ENCODE peak calls at places on chromosomes 3 and 15, in ten cellular contexts. N is CD8-positive, alpha-beta T cell; O is prostate gland; V is GM23248; X is small intestine; F is K562; L is OCI-LY7; U is astrocyte of the spinal cord; W is iPS DF 6.9; C is skeletal muscle cell. Z is an unnamed sample.

GRCh38 chr15:37014137-37014536 is 86.2 kb downstream of the MEIS2 start:
- DNase-seq in N (no peak), O (no peak), V (peak), X (no peak), F (no peak), L (no peak), U (no peak), W (no peak), C (no peak), Z (no peak)

GRCh38 chr15:40763801-40764765 is at the start of gene GCHFR:
- DNase-seq in N (peak), O (peak), V (peak), X (peak), F (peak), L (peak), U (peak), W (no peak), C (no peak), Z (no peak)

GRCh38 chr3:79378064-79378463 is 389.7 kb downstream of the ROBO1 start:
- DNase-seq in N (no peak), O (peak), V (no peak), X (no peak), F (no peak), L (no peak), U (no peak), W (no peak), C (no peak), Z (no peak)

GRCh38 chr3:128366136-128366535 is 100.6 kb downstream of the DNAJB8 start:
- DNase-seq in N (no peak), O (no peak), V (peak), X (no peak), F (no peak), L (no peak), U (no peak), W (no peak), C (no peak), Z (no peak)

GRCh38 chr3:185825379-185825638 is 467 bp upstream of the IGF2BP2 start:
- DNase-seq in N (no peak), O (no peak), V (no peak), X (no peak), F (peak), L (no peak), U (no peak), W (no peak), C (no peak), Z (no peak)

GRCh38 chr3:98573231-98573728 is 20.1 kb downstream of the CPOX start:
- DNase-seq in N (no peak), O (no peak), V (peak), X (peak), F (no peak), L (peak), U (peak), W (no peak), C (no peak), Z (no peak)

GRCh38 chr3:17535173-17535730 is 207.2 kb downstream of the TBC1D5 start:
- DNase-seq in N (no peak), O (no peak), V (peak), X (no peak), F (no peak), L (no peak), U (no peak), W (no peak), C (no peak), Z (no peak)

GRCh38 chr3:124007186-124007585 is 15.3 kb upstream of the ROPN1 start:
- DNase-seq in N (no peak), O (no peak), V (peak), X (no peak), F (no peak), L (no peak), U (no peak), W (no peak), C (no peak), Z (no peak)

GRCh38 chr3:12810013-12810780 is 13.7 kb downstream of the CAND2 start:
- DNase-seq in N (peak), O (peak), V (peak), X (peak), F (peak), L (peak), U (peak), W (peak), C (peak), Z (peak)

GRCh38 chr3:17686613-17687012 is 55.8 kb downstream of the TBC1D5 start:
- DNase-seq in N (no peak), O (no peak), V (peak), X (no peak), F (no peak), L (peak), U (no peak), W (no peak), C (no peak), Z (peak)

GRCh38 chr3:171788546-171789351 is 21.5 kb downstream of the PLD1 start:
- DNase-seq in N (no peak), O (no peak), V (peak), X (no peak), F (no peak), L (no peak), U (peak), W (no peak), C (peak), Z (no peak)

GRCh38 chr15:52153900-52154895 is 37.0 kb downstream of the GNB5 start:
- DNase-seq in N (no peak), O (no peak), V (no peak), X (no peak), F (no peak), L (no peak), U (no peak), W (no peak), C (no peak), Z (no peak)

GRCh38 chr3:58167431-58168351 is 43.1 kb downstream of the DNASE1L3 start:
- DNase-seq in N (peak), O (peak), V (peak), X (peak), F (peak), L (peak), U (peak), W (no peak), C (no peak), Z (peak)

GRCh38 chr3:134765468-134765867 is 29.6 kb upstream of the EPHB1 start:
- DNase-seq in N (no peak), O (no peak), V (no peak), X (no peak), F (no peak), L (no peak), U (no peak), W (no peak), C (no peak), Z (no peak)

GRCh38 chr3:123202451-123202850 is 708 bp downstream of the SEC22A start:
- DNase-seq in N (no peak), O (no peak), V (peak), X (peak), F (no peak), L (peak), U (peak), W (no peak), C (no peak), Z (peak)

GRCh38 chr3:145015243-145015642 is 1043.6 kb downstream of the DIPK2A start:
- DNase-seq in N (no peak), O (no peak), V (peak), X (no peak), F (no peak), L (no peak), U (peak), W (no peak), C (peak), Z (no peak)

GRCh38 chr3:149588909-149589308 is 68.9 kb downstream of the WWTR1 start:
- DNase-seq in N (no peak), O (no peak), V (no peak), X (no peak), F (no peak), L (no peak), U (no peak), W (no peak), C (no peak), Z (no peak)

GRCh38 chr3:48240711-48241491 is at the start of gene ZNF589:
- DNase-seq in N (peak), O (peak), V (peak), X (peak), F (peak), L (peak), U (peak), W (peak), C (peak), Z (peak)

GRCh38 chr3:27666708-27667107 is 55.4 kb downstream of the EOMES start:
- DNase-seq in N (no peak), O (no peak), V (peak), X (no peak), F (no peak), L (peak), U (peak), W (no peak), C (peak), Z (peak)

GRCh38 chr3:16132926-16133325 is 41.6 kb upstream of the GALNT15 start:
- DNase-seq in N (no peak), O (no peak), V (peak), X (no peak), F (no peak), L (no peak), U (no peak), W (no peak), C (peak), Z (no peak)

GRCh38 chr3:69865920-69866679 is 126.8 kb downstream of the MITF start:
- DNase-seq in N (no peak), O (peak), V (no peak), X (peak), F (no peak), L (no peak), U (no peak), W (no peak), C (no peak), Z (peak)

GRCh38 chr15:77986891-77987764 is 90.4 kb downstream of the TBC1D2B start:
- DNase-seq in N (no peak), O (no peak), V (no peak), X (no peak), F (no peak), L (no peak), U (no peak), W (no peak), C (no peak), Z (no peak)

GRCh38 chr3:13004376-13004775 is 68.9 kb downstream of the IQSEC1 start:
- DNase-seq in N (no peak), O (no peak), V (no peak), X (no peak), F (no peak), L (no peak), U (no peak), W (no peak), C (no peak), Z (no peak)

GRCh38 chr3:174355505-174355904 is 503.6 kb upstream of the NAALADL2 start:
- DNase-seq in N (no peak), O (no peak), V (peak), X (peak), F (no peak), L (peak), U (no peak), W (peak), C (no peak), Z (no peak)

GRCh38 chr3:45795882-45796765 is at the start of gene SLC6A20:
- DNase-seq in N (no peak), O (no peak), V (peak), X (peak), F (no peak), L (no peak), U (no peak), W (no peak), C (no peak), Z (peak)

GRCh38 chr3:45799586-45799985 is 3.2 kb upstream of the SLC6A20 start:
- DNase-seq in N (no peak), O (no peak), V (no peak), X (no peak), F (no peak), L (no peak), U (no peak), W (no peak), C (no peak), Z (no peak)

GRCh38 chr3:45795509-45795881 is 841 bp downstream of the SLC6A20 start:
- DNase-seq in N (no peak), O (no peak), V (peak), X (no peak), F (no peak), L (no peak), U (peak), W (no peak), C (no peak), Z (no peak)

GRCh38 chr3:45798034-45798433 is 1.7 kb upstream of the SLC6A20 start:
- DNase-seq in N (no peak), O (no peak), V (no peak), X (no peak), F (no peak), L (no peak), U (no peak), W (no peak), C (no peak), Z (no peak)

GRCh38 chr3:45796902-45797637 is 734 bp upstream of the SLC6A20 start:
- DNase-seq in N (no peak), O (no peak), V (no peak), X (no peak), F (no peak), L (no peak), U (no peak), W (no peak), C (no peak), Z (no peak)
- H3K4me3 ChIP-seq in N (no peak), O (no peak), V (no peak), X (peak), F (no peak), L (no peak), U (no peak), W (no peak), C (no peak), Z (no peak)

GRCh38 chr3:156687023-156687422 is 12.6 kb downstream of the TIPARP start:
- DNase-seq in N (no peak), O (no peak), V (peak), X (peak), F (no peak), L (peak), U (no peak), W (no peak), C (no peak), Z (no peak)

GRCh38 chr3:156689589-156689988 is 15.2 kb downstream of the TIPARP start:
- DNase-seq in N (no peak), O (no peak), V (no peak), X (peak), F (peak), L (no peak), U (no peak), W (no peak), C (no peak), Z (no peak)

GRCh38 chr3:156691920-156692319 is 17.5 kb downstream of the TIPARP start:
- DNase-seq in N (no peak), O (no peak), V (peak), X (no peak), F (no peak), L (no peak), U (peak), W (no peak), C (no peak), Z (no peak)

GRCh38 chr3:156685752-156686151 is 11.4 kb downstream of the TIPARP start:
- DNase-seq in N (no peak), O (no peak), V (no peak), X (peak), F (no peak), L (peak), U (no peak), W (no peak), C (no peak), Z (no peak)

DNA sequence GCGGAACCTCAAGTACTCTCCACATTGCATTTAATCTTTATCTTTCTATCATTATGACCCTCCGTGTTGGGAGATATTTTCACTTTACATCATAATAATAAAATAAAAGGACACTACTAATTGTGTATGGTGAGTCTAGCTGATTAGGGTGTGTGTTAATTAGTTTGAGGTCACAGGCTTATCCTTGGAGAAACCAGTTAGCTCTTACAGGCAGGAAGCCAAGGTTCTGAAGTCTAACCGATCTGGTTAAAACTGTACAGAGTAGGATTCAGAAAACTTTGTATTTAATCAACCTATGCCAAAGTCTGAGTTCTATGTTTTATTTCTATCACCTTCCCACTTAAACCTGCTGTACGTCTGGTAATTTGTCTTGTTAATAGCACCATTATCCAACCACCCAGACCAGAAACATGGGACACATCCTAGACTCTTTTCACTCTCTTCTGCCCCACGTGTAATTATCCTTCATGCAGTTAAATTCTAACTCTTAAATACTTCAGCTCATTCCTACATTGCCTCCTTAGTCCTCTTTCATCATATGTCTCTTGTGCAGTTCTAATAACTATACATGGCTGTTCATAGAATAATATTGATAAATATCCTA is 14.6 kb downstream of the TIPARP start:
- DNase-seq in N (no peak), O (no peak), V (no peak), X (peak), F (no peak), L (no peak), U (no peak), W (no peak), C (no peak), Z (no peak)
- H3K4me3 ChIP-seq in N (no peak), O (no peak), V (no peak), X (no peak), F (no peak), L (no peak), U (no peak), W (no peak), C (no peak), Z (no peak)

GRCh38 chr3:9917820-9918219 is 922 bp downstream of the IL17RC start:
- DNase-seq in N (no peak), O (no peak), V (no peak), X (peak), F (no peak), L (no peak), U (no peak), W (no peak), C (no peak), Z (no peak)
- H3K4me3 ChIP-seq in N (no peak), O (peak), V (peak), X (peak), F (no peak), L (no peak), U (no peak), W (no peak), C (peak), Z (no peak)

DNA sequence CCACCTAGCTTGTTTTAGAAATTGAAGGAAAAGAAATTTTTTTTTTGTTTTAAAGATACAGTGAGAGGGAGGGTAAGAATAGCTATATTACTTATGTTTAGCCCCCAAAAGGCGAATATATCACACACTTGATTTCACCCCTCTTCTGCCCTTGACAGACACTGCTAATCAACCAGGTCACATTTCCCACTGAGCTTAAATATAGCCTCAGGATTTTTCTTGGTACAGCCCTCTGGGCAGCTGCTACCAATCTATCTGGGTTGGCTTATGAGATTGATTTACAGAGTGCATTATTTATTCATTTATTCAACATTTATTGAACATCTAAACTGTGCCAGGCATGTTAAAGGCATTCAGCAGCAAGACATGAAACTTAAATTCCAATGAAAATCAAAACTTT is 183.4 kb upstream of the ADAMTS9 start:
- DNase-seq in N (no peak), O (no peak), V (no peak), X (no peak), F (no peak), L (no peak), U (no peak), W (no peak), C (no peak), Z (no peak)
- H3K4me3 ChIP-seq in N (no peak), O (no peak), V (no peak), X (no peak), F (no peak), L (no peak), U (no peak), W (no peak), C (no peak), Z (no peak)

DNA sequence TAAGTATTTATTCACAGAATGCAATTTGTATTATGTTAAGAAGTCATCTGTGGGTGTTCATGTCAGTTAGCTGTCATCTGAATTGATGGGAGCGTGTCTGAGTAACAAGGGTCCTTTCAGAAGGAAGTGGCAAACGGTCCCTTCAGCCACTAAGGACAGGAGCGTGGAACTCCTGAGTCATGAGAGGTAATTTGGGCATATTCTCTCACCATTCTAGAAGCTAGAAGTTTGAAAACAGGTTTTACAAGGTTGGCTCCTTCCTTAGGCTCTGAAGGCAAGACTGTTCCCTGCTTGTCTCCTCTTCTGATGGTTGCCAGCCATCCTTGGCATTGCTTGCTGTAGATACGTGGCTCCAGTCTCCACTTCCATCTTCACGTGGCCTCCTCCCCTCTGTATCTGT is 19.7 kb downstream of the ABHD2 start:
- DNase-seq in N (no peak), O (no peak), V (no peak), X (no peak), F (no peak), L (no peak), U (no peak), W (no peak), C (no peak), Z (no peak)
- H3K4me3 ChIP-seq in N (no peak), O (no peak), V (no peak), X (no peak), F (no peak), L (no peak), U (no peak), W (no peak), C (no peak), Z (no peak)

DNA sequence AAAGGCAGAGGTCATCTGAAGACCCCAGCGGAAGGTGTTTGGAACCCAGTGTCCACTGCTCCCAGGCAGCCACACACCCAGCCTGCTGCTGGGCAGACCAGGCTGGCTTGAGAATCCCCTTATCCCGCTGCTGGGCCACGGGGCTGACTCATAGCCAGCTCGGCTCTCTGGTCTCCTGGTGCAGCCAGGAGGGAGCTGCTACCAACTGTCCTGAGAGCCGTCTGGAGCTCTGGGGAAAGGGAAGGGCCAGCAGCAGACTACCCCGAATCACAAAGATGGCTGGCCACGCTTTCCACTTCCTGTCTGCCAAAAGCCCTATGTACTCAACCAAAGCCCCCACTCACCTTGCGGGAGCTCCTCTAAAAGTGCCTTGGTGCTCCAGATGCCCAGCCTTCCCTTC is 38.3 kb downstream of the WHAMM start:
- DNase-seq in N (no peak), O (no peak), V (peak), X (no peak), F (no peak), L (no peak), U (no peak), W (no peak), C (no peak), Z (no peak)
- H3K4me3 ChIP-seq in N (no peak), O (no peak), V (no peak), X (no peak), F (no peak), L (no peak), U (no peak), W (no peak), C (no peak), Z (no peak)

GRCh38 chr3:177647876-177648275 is 450.6 kb upstream of the TBL1XR1 start:
- DNase-seq in N (peak), O (no peak), V (no peak), X (peak), F (no peak), L (no peak), U (no peak), W (no peak), C (no peak), Z (no peak)
- H3K4me3 ChIP-seq in N (no peak), O (no peak), V (no peak), X (no peak), F (no peak), L (no peak), U (no peak), W (no peak), C (no peak), Z (no peak)

Z was measured in BE2C.